ENCODE peak calls at places on chromosomes 7 and 10, in six cellular contexts. One of them, this sample, is unnamed.

GRCh38 chr10:116886772-116887171 is 37.5 kb downstream of the ENO4 start:
- DNase-seq in Peyer's patch: no peak
- DNase-seq in testis: no peak
- DNase-seq in tibial nerve: no peak
- DNase-seq in cardiac muscle cell: no peak
- DNase-seq in CD4-positive, alpha-beta memory T cell: no peak
- DNase-seq in this sample: no peak

GRCh38 chr10:132899751-132900065 is 42.7 kb downstream of the CFAP46 start:
- DNase-seq in cardiac muscle cell: no peak
- DNase-seq in testis: no peak
- DNase-seq in Peyer's patch: no peak
- DNase-seq in tibial nerve: no peak
- DNase-seq in CD4-positive, alpha-beta memory T cell: no peak
- DNase-seq in this sample: no peak

GRCh38 chr10:44267007-44267406 is 117.9 kb downstream of the CXCL12 start:
- DNase-seq in CD4-positive, alpha-beta memory T cell: no peak
- DNase-seq in Peyer's patch: no peak
- DNase-seq in tibial nerve: no peak
- DNase-seq in cardiac muscle cell: no peak
- DNase-seq in testis: no peak
- DNase-seq in this sample: no peak

GRCh38 chr7:117582219-117582704 is 102.4 kb downstream of the CFTR start:
- DNase-seq in testis: peak; percentile 18
- DNase-seq in cardiac muscle cell: peak; percentile 62
- DNase-seq in tibial nerve: peak; percentile 20
- DNase-seq in Peyer's patch: no peak
- DNase-seq in CD4-positive, alpha-beta memory T cell: no peak
- DNase-seq in this sample: no peak

GRCh38 chr7:116776610-116777289 is 85.6 kb upstream of the CAPZA2 start:
- DNase-seq in Peyer's patch: peak; percentile 60
- DNase-seq in cardiac muscle cell: no peak
- DNase-seq in tibial nerve: no peak
- DNase-seq in CD4-positive, alpha-beta memory T cell: no peak
- DNase-seq in testis: no peak
- DNase-seq in this sample: no peak

GRCh38 chr10:489335-489734 is 200.1 kb downstream of the DIP2C start:
- DNase-seq in Peyer's patch: peak; percentile 29
- DNase-seq in cardiac muscle cell: no peak
- DNase-seq in testis: no peak
- DNase-seq in CD4-positive, alpha-beta memory T cell: no peak
- DNase-seq in tibial nerve: no peak
- DNase-seq in this sample: no peak

GRCh38 chr10:124741281-124741921 is 2.8 kb downstream of the FAM53B start:
- DNase-seq in CD4-positive, alpha-beta memory T cell: peak; percentile 77
- DNase-seq in testis: peak; percentile 94
- DNase-seq in Peyer's patch: peak; percentile 96
- DNase-seq in cardiac muscle cell: peak; percentile 91
- DNase-seq in tibial nerve: peak; percentile 80
- DNase-seq in this sample: peak; percentile 71

GRCh38 chr7:26686448-26686981 is 177.9 kb downstream of the SKAP2 start:
- DNase-seq in testis: no peak
- DNase-seq in cardiac muscle cell: peak; percentile 52
- DNase-seq in tibial nerve: no peak
- DNase-seq in CD4-positive, alpha-beta memory T cell: peak; percentile 28
- DNase-seq in Peyer's patch: no peak
- DNase-seq in this sample: peak; percentile 36

GRCh38 chr7:108722561-108722960 is 152.9 kb downstream of the DNAJB9 start:
- DNase-seq in cardiac muscle cell: no peak
- DNase-seq in CD4-positive, alpha-beta memory T cell: no peak
- DNase-seq in testis: no peak
- DNase-seq in tibial nerve: no peak
- DNase-seq in Peyer's patch: no peak
- DNase-seq in this sample: no peak

GRCh38 chr10:62652114-62652513 is 152.4 kb upstream of the ADO start:
- DNase-seq in tibial nerve: no peak
- DNase-seq in CD4-positive, alpha-beta memory T cell: no peak
- DNase-seq in testis: no peak
- DNase-seq in cardiac muscle cell: no peak
- DNase-seq in Peyer's patch: no peak
- DNase-seq in this sample: no peak

DNA sequence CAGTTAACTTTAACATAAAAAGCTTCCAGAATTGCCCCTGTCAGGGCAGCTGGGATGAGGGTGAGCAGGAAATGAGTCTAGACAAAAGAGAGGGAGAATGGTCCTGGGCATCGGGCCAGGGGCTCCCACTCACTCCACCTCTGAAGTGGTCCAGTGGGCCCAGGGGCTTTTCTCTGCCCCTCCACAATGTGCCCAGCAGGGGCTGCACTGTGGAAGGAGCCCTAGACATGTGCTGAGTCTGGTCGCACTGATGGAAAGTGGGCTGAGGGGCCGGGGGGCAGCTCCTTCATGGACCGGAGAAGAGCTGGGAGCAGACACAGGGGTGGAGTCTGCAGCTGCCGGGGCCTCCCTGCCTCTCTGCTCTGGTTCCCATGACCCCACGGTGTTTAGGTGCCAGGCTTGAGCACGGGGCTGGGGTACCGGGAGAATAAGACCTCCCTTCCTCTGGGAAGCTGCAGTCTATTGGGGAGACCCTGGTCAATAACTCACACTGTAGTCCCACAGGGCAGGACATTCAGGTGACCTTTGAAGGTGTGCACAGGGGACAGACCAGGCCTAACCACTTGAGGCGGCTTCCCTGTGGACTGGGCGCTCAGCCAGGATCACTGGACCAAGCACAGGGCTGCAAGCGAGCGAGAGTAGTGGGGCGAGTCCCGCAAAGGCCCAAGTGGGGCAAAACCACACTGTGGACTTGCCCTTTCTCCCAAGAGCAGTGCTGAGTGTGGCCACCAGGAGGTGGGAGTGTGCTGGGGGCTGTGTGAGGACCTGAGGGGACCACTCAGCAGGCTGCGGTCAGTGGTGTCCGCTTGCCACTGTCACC is 6.1 kb downstream of the ADCY1 start:
- DNase-seq in CD4-positive, alpha-beta memory T cell: no peak
- DNase-seq in cardiac muscle cell: no peak
- DNase-seq in testis: no peak
- DNase-seq in tibial nerve: no peak
- DNase-seq in Peyer's patch: no peak
- DNase-seq in this sample: no peak
- H3K4me1 ChIP-seq in CD4-positive, alpha-beta memory T cell: no peaks in the 10 kb centered on the region
- H3K4me1 ChIP-seq in cardiac muscle cell: peaks cover 37% of the 10 kb centered on the region
- H3K4me1 ChIP-seq in testis: peaks cover 10% of the 10 kb centered on the region
- H3K4me1 ChIP-seq in tibial nerve: peaks cover 3% of the 10 kb centered on the region
- H3K4me1 ChIP-seq in Peyer's patch: no peaks in the 10 kb centered on the region
- H3K4me1 ChIP-seq in this sample: no peaks in the 10 kb centered on the region

GRCh38 chr7:74027683-74028320 is at the start of gene ELN:
- DNase-seq in testis: peak; percentile 87
- DNase-seq in tibial nerve: peak; percentile 72
- DNase-seq in cardiac muscle cell: no peak
- DNase-seq in Peyer's patch: peak; percentile 65
- DNase-seq in CD4-positive, alpha-beta memory T cell: no peak
- DNase-seq in this sample: no peak
- H3K4me1 ChIP-seq in testis: peaks cover 46% of the 10 kb centered on the region
- H3K4me1 ChIP-seq in tibial nerve: peaks cover 40% of the 10 kb centered on the region
- H3K4me1 ChIP-seq in cardiac muscle cell: peaks cover 14% of the 10 kb centered on the region
- H3K4me1 ChIP-seq in Peyer's patch: no peaks in the 10 kb centered on the region
- H3K4me1 ChIP-seq in CD4-positive, alpha-beta memory T cell: peaks cover 4% of the 10 kb centered on the region
- H3K4me1 ChIP-seq in this sample: peaks cover 4% of the 10 kb centered on the region

DNA sequence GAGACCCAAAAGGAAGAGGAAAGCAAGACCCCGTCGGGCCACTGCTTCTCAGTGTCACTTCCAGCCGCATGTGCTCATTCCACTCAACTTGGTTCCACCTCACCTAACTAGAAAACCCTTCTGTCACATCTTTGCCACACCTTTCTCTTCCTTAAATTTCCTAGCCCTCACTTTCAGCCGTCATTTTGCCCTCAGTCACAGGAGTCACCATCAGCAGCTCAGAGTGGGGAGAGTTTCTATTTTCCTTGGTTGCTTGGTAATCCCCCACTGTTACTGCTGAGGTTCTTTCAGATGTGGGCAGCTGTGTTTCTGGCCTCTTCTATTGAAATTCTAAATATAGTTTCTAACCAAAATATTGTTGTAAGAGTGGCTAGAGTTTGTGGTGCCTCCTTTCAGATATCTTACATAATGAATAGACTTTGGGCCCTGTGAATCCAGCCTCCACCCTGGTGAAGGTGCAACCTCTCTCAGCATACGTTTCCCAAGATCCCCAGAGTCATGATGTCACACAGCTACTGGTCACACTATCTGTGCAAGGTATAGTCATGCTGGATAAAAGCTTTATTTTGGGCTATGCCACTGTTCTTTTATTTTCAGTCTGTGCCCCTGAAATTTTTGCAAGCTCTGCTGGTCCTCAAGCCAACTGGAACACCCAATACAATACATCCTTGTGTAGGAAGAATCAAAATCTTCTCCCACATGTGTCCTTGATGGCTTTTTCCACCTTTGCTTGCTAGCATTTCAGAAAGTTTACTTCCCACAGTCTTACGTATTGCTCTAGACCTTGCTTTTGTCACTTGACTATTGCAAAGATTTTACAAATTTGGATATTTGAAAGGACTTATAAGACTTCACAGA is 9.2 kb downstream of the AGBL3 start:
- DNase-seq in cardiac muscle cell: no peak
- DNase-seq in testis: no peak
- DNase-seq in tibial nerve: no peak
- DNase-seq in CD4-positive, alpha-beta memory T cell: peak; percentile 10
- DNase-seq in Peyer's patch: no peak
- DNase-seq in this sample: no peak
- H3K4me1 ChIP-seq in cardiac muscle cell: peaks cover 18% of the 10 kb centered on the region
- H3K4me1 ChIP-seq in testis: peaks cover 15% of the 10 kb centered on the region
- H3K4me1 ChIP-seq in tibial nerve: no peaks in the 10 kb centered on the region
- H3K4me1 ChIP-seq in CD4-positive, alpha-beta memory T cell: no peaks in the 10 kb centered on the region
- H3K4me1 ChIP-seq in Peyer's patch: no peaks in the 10 kb centered on the region
- H3K4me1 ChIP-seq in this sample: peaks cover 50% of the 10 kb centered on the region

DNA sequence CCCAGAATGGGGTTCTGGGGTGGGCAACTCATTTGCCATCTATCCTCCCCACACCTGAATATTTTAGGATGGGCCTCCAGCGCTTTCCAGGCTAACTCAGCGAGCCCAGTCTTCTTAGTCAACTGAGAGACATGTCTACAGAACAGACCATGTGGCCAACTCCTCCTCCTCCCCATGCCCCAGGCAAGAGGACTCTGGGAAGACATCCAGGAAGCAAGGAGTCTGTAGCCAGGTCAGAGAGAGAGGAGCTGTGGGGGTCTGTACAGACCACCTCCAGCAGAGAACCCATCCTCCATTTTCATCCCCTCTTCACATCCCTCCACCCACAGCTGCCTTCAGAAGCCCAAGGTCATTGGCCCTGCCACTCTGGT is 55.8 kb upstream of the LBX1 start:
- DNase-seq in tibial nerve: no peak
- DNase-seq in cardiac muscle cell: no peak
- DNase-seq in testis: no peak
- DNase-seq in CD4-positive, alpha-beta memory T cell: no peak
- DNase-seq in Peyer's patch: no peak
- DNase-seq in this sample: no peak
- H3K4me1 ChIP-seq in tibial nerve: peaks cover 7% of the 10 kb centered on the region
- H3K4me1 ChIP-seq in cardiac muscle cell: peaks cover 11% of the 10 kb centered on the region
- H3K4me1 ChIP-seq in testis: peaks cover 12% of the 10 kb centered on the region
- H3K4me1 ChIP-seq in CD4-positive, alpha-beta memory T cell: peaks cover 4% of the 10 kb centered on the region
- H3K4me1 ChIP-seq in Peyer's patch: no peaks in the 10 kb centered on the region
- H3K4me1 ChIP-seq in this sample: no peaks in the 10 kb centered on the region

GRCh38 chr7:78742694-78743093 is 710.8 kb downstream of the MAGI2 start:
- DNase-seq in CD4-positive, alpha-beta memory T cell: no peak
- DNase-seq in tibial nerve: no peak
- DNase-seq in cardiac muscle cell: no peak
- DNase-seq in Peyer's patch: no peak
- DNase-seq in testis: no peak
- DNase-seq in this sample: no peak
- H3K4me1 ChIP-seq in CD4-positive, alpha-beta memory T cell: no peaks in the 10 kb centered on the region
- H3K4me1 ChIP-seq in tibial nerve: no peaks in the 10 kb centered on the region
- H3K4me1 ChIP-seq in cardiac muscle cell: no peaks in the 10 kb centered on the region
- H3K4me1 ChIP-seq in Peyer's patch: no peaks in the 10 kb centered on the region
- H3K4me1 ChIP-seq in testis: no peaks in the 10 kb centered on the region
- H3K4me1 ChIP-seq in this sample: no peaks in the 10 kb centered on the region

GRCh38 chr7:2123360-2123759 is 109.4 kb downstream of the MAD1L1 start:
- DNase-seq in Peyer's patch: no peak
- DNase-seq in cardiac muscle cell: no peak
- DNase-seq in CD4-positive, alpha-beta memory T cell: no peak
- DNase-seq in testis: no peak
- DNase-seq in tibial nerve: no peak
- DNase-seq in this sample: no peak

GRCh38 chr7:2120841-2121830 is 111.6 kb downstream of the MAD1L1 start:
- DNase-seq in Peyer's patch: no peak
- DNase-seq in cardiac muscle cell: no peak
- DNase-seq in tibial nerve: no peak
- DNase-seq in testis: peak; percentile 50
- DNase-seq in CD4-positive, alpha-beta memory T cell: no peak
- DNase-seq in this sample: no peak

GRCh38 chr7:2124604-2125345 is 108.0 kb downstream of the MAD1L1 start:
- DNase-seq in Peyer's patch: no peak
- DNase-seq in tibial nerve: no peak
- DNase-seq in cardiac muscle cell: no peak
- DNase-seq in CD4-positive, alpha-beta memory T cell: no peak
- DNase-seq in testis: no peak
- DNase-seq in this sample: no peak

GRCh38 chr7:2123916-2124315 is 108.8 kb downstream of the MAD1L1 start:
- DNase-seq in CD4-positive, alpha-beta memory T cell: no peak
- DNase-seq in Peyer's patch: no peak
- DNase-seq in tibial nerve: no peak
- DNase-seq in cardiac muscle cell: no peak
- DNase-seq in testis: no peak
- DNase-seq in this sample: no peak

DNA sequence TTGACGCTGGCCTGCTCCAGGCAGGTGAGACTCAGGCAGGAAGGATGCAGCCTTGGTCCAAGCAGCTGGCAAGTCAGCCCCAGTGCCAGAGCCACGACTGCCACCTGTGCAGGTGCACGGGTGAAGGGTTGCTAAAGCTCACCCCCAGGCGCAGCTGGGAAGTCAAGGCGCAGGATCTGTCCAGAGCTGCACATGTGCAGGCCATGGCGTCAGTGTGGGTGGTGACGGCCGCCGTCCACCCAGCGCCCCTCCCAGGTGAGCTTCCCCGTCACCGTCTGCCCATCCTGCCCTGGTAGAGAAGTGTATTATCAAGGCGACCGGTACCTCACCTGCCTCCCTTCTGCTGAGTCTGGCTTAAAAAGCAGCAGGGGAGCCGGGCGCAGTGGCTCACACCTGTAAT is 110.1 kb downstream of the MAD1L1 start:
- DNase-seq in cardiac muscle cell: no peak
- DNase-seq in CD4-positive, alpha-beta memory T cell: no peak
- DNase-seq in testis: no peak
- DNase-seq in Peyer's patch: no peak
- DNase-seq in tibial nerve: no peak
- DNase-seq in this sample: no peak
- H3K4me1 ChIP-seq in cardiac muscle cell: no peaks in the 10 kb centered on the region
- H3K4me1 ChIP-seq in CD4-positive, alpha-beta memory T cell: peaks cover 24% of the 10 kb centered on the region
- H3K4me1 ChIP-seq in testis: peaks cover 20% of the 10 kb centered on the region
- H3K4me1 ChIP-seq in Peyer's patch: no peaks in the 10 kb centered on the region
- H3K4me1 ChIP-seq in tibial nerve: no peaks in the 10 kb centered on the region
- H3K4me1 ChIP-seq in this sample: peaks cover 24% of the 10 kb centered on the region